ENCODE peak calls at places on chromosomes 12 and 14, in ten cellular contexts. I, G, V, H, M, B, A, Z, T and J are unnamed samples.

GRCh38 chr12:90299121-90299520 is 590.5 kb upstream of the ATP2B1 start:
- DNase-seq in I (peak; percentile 43), G (no peak), V (no peak), H (no peak), M (no peak), B (no peak), A (no peak), Z (no peak), T (no peak), J (no peak)

GRCh38 chr12:77236066-77236465 is 170.7 kb upstream of the E2F7 start:
- DNase-seq in I (no peak), G (no peak), V (no peak), H (no peak), M (no peak), B (no peak), A (no peak), Z (no peak), T (peak; percentile 41), J (no peak)

GRCh38 chr12:47820631-47821345 is 1.1 kb upstream of the HDAC7 start:
- DNase-seq in I (peak; percentile 94), G (peak; percentile 54), V (peak; percentile 95), H (peak; percentile 90), M (peak; percentile 92), B (no peak), A (peak; percentile 90), Z (peak; percentile 91), T (peak; percentile 98), J (peak; percentile 97)

GRCh38 chr14:82546401-82546800 is 1012.7 kb upstream of the SEL1L start:
- DNase-seq in I (no peak), G (no peak), V (no peak), H (no peak), M (no peak), B (no peak), A (no peak), Z (no peak), T (no peak), J (no peak)

GRCh38 chr14:99481745-99482099 is 513 bp downstream of the CCNK start:
- DNase-seq in I (peak; percentile 33), G (no peak), V (peak; percentile 39), H (no peak), M (no peak), B (peak; percentile 18), A (no peak), Z (no peak), T (peak; percentile 78), J (no peak)

GRCh38 chr14:104553166-104554087 is 26.1 kb upstream of the C14orf180 start:
- DNase-seq in I (no peak), G (peak; percentile 33), V (no peak), H (no peak), M (no peak), B (no peak), A (peak; percentile 7), Z (peak; percentile 42), T (no peak), J (no peak)

GRCh38 chr12:28938056-28938455 is 211.0 kb upstream of the FAR2 start:
- DNase-seq in I (no peak), G (no peak), V (no peak), H (no peak), M (no peak), B (no peak), A (no peak), Z (no peak), T (no peak), J (no peak)

GRCh38 chr12:64016521-64016920 is 172.0 kb downstream of the SRGAP1 start:
- DNase-seq in I (no peak), G (no peak), V (no peak), H (no peak), M (no peak), B (no peak), A (no peak), Z (no peak), T (no peak), J (no peak)

GRCh38 chr12:49189731-49190314 is 943 bp upstream of the TUBA1A start:
- DNase-seq in I (no peak), G (no peak), V (no peak), H (no peak), M (no peak), B (no peak), A (no peak), Z (no peak), T (no peak), J (no peak)

GRCh38 chr14:64680013-64680674 is 24.1 kb upstream of the PLEKHG3 start:
- DNase-seq in I (no peak), G (no peak), V (no peak), H (no peak), M (no peak), B (no peak), A (no peak), Z (no peak), T (peak; percentile 14), J (no peak)

GRCh38 chr12:79317184-79317847 is 373.4 kb downstream of the PAWR start:
- DNase-seq in I (peak; percentile 96), G (no peak), V (no peak), H (no peak), M (no peak), B (no peak), A (no peak), Z (no peak), T (no peak), J (no peak)
- H3K4me1 ChIP-seq in I (peaks cover 26% of the 10 kb centered on the region), G (no peaks in the 10 kb centered on the region), V (no peaks in the 10 kb centered on the region), H (no peaks in the 10 kb centered on the region), M (no peaks in the 10 kb centered on the region), B (no peaks in the 10 kb centered on the region), A (no peaks in the 10 kb centered on the region), Z (no peaks in the 10 kb centered on the region), T (no peaks in the 10 kb centered on the region), J (no peaks in the 10 kb centered on the region)

GRCh38 chr14:56215180-56215579 is 97.0 kb downstream of the PELI2 start:
- DNase-seq in I (no peak), G (no peak), V (no peak), H (no peak), M (no peak), B (no peak), A (no peak), Z (no peak), T (no peak), J (no peak)

GRCh38 chr14:56219666-56220413 is 101.6 kb downstream of the PELI2 start:
- DNase-seq in I (no peak), G (no peak), V (no peak), H (no peak), M (no peak), B (no peak), A (no peak), Z (no peak), T (no peak), J (no peak)

GRCh38 chr14:56221392-56222128 is 103.3 kb downstream of the PELI2 start:
- DNase-seq in I (no peak), G (no peak), V (no peak), H (no peak), M (no peak), B (no peak), A (peak; percentile 13), Z (no peak), T (no peak), J (no peak)

GRCh38 chr14:56216631-56217379 is 98.6 kb downstream of the PELI2 start:
- DNase-seq in I (peak; percentile 59), G (no peak), V (peak; percentile 28), H (peak; percentile 47), M (no peak), B (no peak), A (peak; percentile 46), Z (peak; percentile 69), T (peak; percentile 70), J (no peak)

GRCh38 chr14:56217380-56218045 is 99.3 kb downstream of the PELI2 start:
- DNase-seq in I (no peak), G (no peak), V (no peak), H (no peak), M (no peak), B (no peak), A (no peak), Z (no peak), T (peak; percentile 29), J (no peak)
- H3K4me3 ChIP-seq in I (no peak overlapping the region), G (no peak overlapping the region), V (no peak overlapping the region), H (no peak overlapping the region), M (no peak overlapping the region), B (no peak overlapping the region), A (no peak overlapping the region), Z (no peak overlapping the region), T (no peak overlapping the region), J (no peak overlapping the region)

GRCh38 chr14:22535916-22536315 is 53.1 kb downstream of the DAD1 start:
- DNase-seq in I (no peak), G (no peak), V (no peak), H (no peak), M (no peak), B (no peak), A (no peak), Z (no peak), T (no peak), J (no peak)
- H3K4me1 ChIP-seq in I (peaks cover 56% of the 10 kb centered on the region), G (peaks cover 6% of the 10 kb centered on the region), V (peaks cover 12% of the 10 kb centered on the region), H (peaks cover 9% of the 10 kb centered on the region), M (no peaks in the 10 kb centered on the region), B (peaks cover 99% of the 10 kb centered on the region), A (peaks cover 91% of the 10 kb centered on the region), Z (no peaks in the 10 kb centered on the region), T (peaks cover 47% of the 10 kb centered on the region), J (peaks cover 18% of the 10 kb centered on the region)

GRCh38 chr14:100988956-100989355 is 85.4 kb upstream of the RTL1 start:
- DNase-seq in I (no peak), G (no peak), V (no peak), H (no peak), M (no peak), B (no peak), A (no peak), Z (no peak), T (no peak), J (no peak)
- H3K4me3 ChIP-seq in I (no peak overlapping the region), G (no peak overlapping the region), V (no peak overlapping the region), H (no peak overlapping the region), M (no peak overlapping the region), B (no peak overlapping the region), A (no peak overlapping the region), Z (no peak overlapping the region), T (no peak overlapping the region), J (no peak overlapping the region)

DNA sequence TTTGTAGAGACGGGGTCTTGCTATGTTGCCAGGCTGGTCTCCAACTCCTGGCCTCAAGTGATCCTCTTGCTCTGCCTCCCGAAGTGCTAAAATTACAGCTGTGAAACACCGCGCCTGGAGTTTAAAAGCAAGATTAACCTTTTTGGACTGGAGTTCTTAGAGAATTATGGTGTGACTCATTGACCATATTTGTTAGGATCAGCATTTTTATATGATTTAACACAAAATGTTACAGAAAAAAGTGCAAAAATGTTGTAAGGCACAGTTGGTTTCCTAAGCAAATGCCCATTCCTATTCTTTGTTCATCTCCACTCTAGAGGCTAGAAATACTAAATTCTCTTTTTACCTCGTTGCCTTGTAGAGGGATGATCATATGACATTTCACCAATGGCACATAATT is 27.6 kb downstream of the SLC35E3 start:
- DNase-seq in I (no peak), G (no peak), V (no peak), H (no peak), M (no peak), B (no peak), A (no peak), Z (no peak), T (no peak), J (no peak)
- H3K4me1 ChIP-seq in I (no peaks in the 10 kb centered on the region), G (no peaks in the 10 kb centered on the region), V (no peaks in the 10 kb centered on the region), H (no peaks in the 10 kb centered on the region), M (peaks cover 4% of the 10 kb centered on the region), B (peaks cover 12% of the 10 kb centered on the region), A (no peaks in the 10 kb centered on the region), Z (no peaks in the 10 kb centered on the region), T (peaks cover 6% of the 10 kb centered on the region), J (no peaks in the 10 kb centered on the region)